ENCODE peak calls at places on chromosome 22, in seven cellular contexts. P is glutamatergic neuron; V is fibroblast of mammary gland; L is PC-3; O is CD8-positive, alpha-beta T cell; M is left ventricle myocardium inferior; I is body of pancreas. E is an unnamed sample.
A peak's percentile ranks its signal among the peaks of the same experiment; 100 is the strongest.

GRCh38 chr22:38830026-38830844 is 13.6 kb downstream of the NPTXR start:
- DNase-seq in P (peak; percentile 8), V (no peak), L (no peak), O (no peak), M (no peak), I (no peak), E (no peak)

GRCh38 chr22:30238136-30238535 is 8.4 kb downstream of the LIF start:
- DNase-seq in P (no peak), V (no peak), L (no peak), O (no peak), M (no peak), I (no peak), E (no peak)

GRCh38 chr22:43197271-43197941 is 10.5 kb upstream of the TTLL12 start:
- DNase-seq in P (no peak), V (no peak), L (no peak), O (no peak), M (no peak), I (no peak), E (no peak)

GRCh38 chr22:47001288-47001687 is 238.8 kb downstream of the TBC1D22A start:
- DNase-seq in P (no peak), V (no peak), L (no peak), O (no peak), M (no peak), I (no peak), E (no peak)

GRCh38 chr22:32622004-32622761 is 147.6 kb downstream of the FBXO7 start:
- DNase-seq in P (no peak), V (peak; percentile 67), L (no peak), O (no peak), M (peak; percentile 62), I (peak; percentile 43), E (no peak)

GRCh38 chr22:31337178-31337577 is 9.0 kb downstream of the PATZ1 start:
- DNase-seq in P (no peak), V (peak; percentile 22), L (peak; percentile 51), O (no peak), M (no peak), I (no peak), E (peak; percentile 44)

GRCh38 chr22:32562396-32562795 is 87.8 kb downstream of the FBXO7 start:
- DNase-seq in P (no peak), V (no peak), L (no peak), O (no peak), M (no peak), I (no peak), E (no peak)

GRCh38 chr22:38973289-38974169 is 8.6 kb upstream of the APOBEC3B start:
- DNase-seq in P (peak; percentile 69), V (peak; percentile 8), L (peak; percentile 55), O (peak; percentile 72), M (no peak), I (peak; percentile 62), E (peak; percentile 64)

GRCh38 chr22:30701872-30702271 is 7.2 kb downstream of the OSBP2 start:
- DNase-seq in P (no peak), V (peak; percentile 35), L (peak; percentile 57), O (no peak), M (no peak), I (no peak), E (no peak)

GRCh38 chr22:48212727-48213126 is 1450.3 kb downstream of the TBC1D22A start:
- DNase-seq in P (no peak), V (no peak), L (no peak), O (no peak), M (no peak), I (no peak), E (no peak)

GRCh38 chr22:42863349-42863911 is 6.4 kb upstream of the ARFGAP3 start:
- DNase-seq in P (no peak), V (peak; percentile 90), L (peak; percentile 72), O (no peak), M (no peak), I (no peak), E (no peak)

GRCh38 chr22:21075516-21076138 is 29.9 kb downstream of the LRRC74B start:
- DNase-seq in P (no peak), V (no peak), L (no peak), O (no peak), M (no peak), I (no peak), E (no peak)

GRCh38 chr22:38180841-38181452 is 683 bp downstream of the PLA2G6 start:
- DNase-seq in P (no peak), V (no peak), L (peak; percentile 56), O (peak; percentile 62), M (peak; percentile 44), I (peak; percentile 37), E (peak; percentile 59)

GRCh38 chr22:19879248-19879575 is 24.5 kb upstream of the GNB1L start:
- DNase-seq in P (peak; percentile 12), V (no peak), L (no peak), O (no peak), M (peak; percentile 6), I (no peak), E (no peak)

GRCh38 chr22:32720924-32721323 is 80.6 kb upstream of the TIMP3 start:
- DNase-seq in P (no peak), V (peak; percentile 94), L (no peak), O (no peak), M (no peak), I (no peak), E (no peak)

GRCh38 chr22:39477542-39477941 is 20.7 kb downstream of the MGAT3 start:
- DNase-seq in P (no peak), V (no peak), L (no peak), O (no peak), M (no peak), I (no peak), E (no peak)

GRCh38 chr22:19878461-19879247 is 24.0 kb upstream of the GNB1L start:
- DNase-seq in P (peak; percentile 14), V (peak; percentile 58), L (no peak), O (no peak), M (no peak), I (no peak), E (no peak)

GRCh38 chr22:40426671-40427070 is 56.3 kb downstream of the SGSM3 start:
- DNase-seq in P (no peak), V (peak; percentile 63), L (no peak), O (no peak), M (no peak), I (peak; percentile 55), E (no peak)

GRCh38 chr22:31753005-31753633 is 700 bp upstream of the DEPDC5 start:
- DNase-seq in P (peak; percentile 76), V (no peak), L (peak; percentile 5), O (peak; percentile 53), M (peak; percentile 37), I (peak; percentile 42), E (peak; percentile 31)

GRCh38 chr22:46687045-46687444 is 51.0 kb downstream of the CERK start:
- DNase-seq in P (no peak), V (no peak), L (no peak), O (no peak), M (no peak), I (no peak), E (no peak)

GRCh38 chr22:17370036-17370765 is 941 bp downstream of the CECR2 start:
- DNase-seq in P (peak; percentile 67), V (no peak), L (no peak), O (no peak), M (peak; percentile 37), I (no peak), E (no peak)

GRCh38 chr22:19713650-19714319 is 518 bp upstream of the SEPTIN5 start:
- DNase-seq in P (peak; percentile 63), V (no peak), L (no peak), O (no peak), M (peak; percentile 12), I (no peak), E (no peak)

GRCh38 chr22:42299586-42300285 is 29.3 kb upstream of the TCF20 start:
- DNase-seq in P (no peak), V (no peak), L (no peak), O (peak; percentile 75), M (peak; percentile 48), I (peak; percentile 20), E (peak; percentile 34)

GRCh38 chr22:23218867-23219251 is 38.5 kb downstream of the BCR start:
- DNase-seq in P (peak; percentile 78), V (no peak), L (no peak), O (no peak), M (peak; percentile 58), I (peak; percentile 62), E (peak; percentile 67)
- TF ChIP-seq CTCF in P (no peak), V (no peak), L (no peak), O (no peak), M (no peak), I (no peak), E (no peak)

GRCh38 chr22:44701187-44701586 is 817 bp upstream of the PRR5 start:
- DNase-seq in P (no peak), V (no peak), L (no peak), O (no peak), M (no peak), I (no peak), E (no peak)

GRCh38 chr22:44701824-44702478 is at the start of gene PRR5:
- DNase-seq in P (peak; percentile 73), V (peak; percentile 74), L (peak; percentile 40), O (peak; percentile 89), M (peak; percentile 74), I (peak; percentile 85), E (peak; percentile 87)

GRCh38 chr22:44704159-44705021 is 2.4 kb downstream of the PRR5 start:
- DNase-seq in P (no peak), V (no peak), L (no peak), O (no peak), M (no peak), I (no peak), E (no peak)

GRCh38 chr22:44703269-44703870 is 1.4 kb downstream of the PRR5 start:
- DNase-seq in P (no peak), V (no peak), L (no peak), O (no peak), M (no peak), I (no peak), E (no peak)

DNA sequence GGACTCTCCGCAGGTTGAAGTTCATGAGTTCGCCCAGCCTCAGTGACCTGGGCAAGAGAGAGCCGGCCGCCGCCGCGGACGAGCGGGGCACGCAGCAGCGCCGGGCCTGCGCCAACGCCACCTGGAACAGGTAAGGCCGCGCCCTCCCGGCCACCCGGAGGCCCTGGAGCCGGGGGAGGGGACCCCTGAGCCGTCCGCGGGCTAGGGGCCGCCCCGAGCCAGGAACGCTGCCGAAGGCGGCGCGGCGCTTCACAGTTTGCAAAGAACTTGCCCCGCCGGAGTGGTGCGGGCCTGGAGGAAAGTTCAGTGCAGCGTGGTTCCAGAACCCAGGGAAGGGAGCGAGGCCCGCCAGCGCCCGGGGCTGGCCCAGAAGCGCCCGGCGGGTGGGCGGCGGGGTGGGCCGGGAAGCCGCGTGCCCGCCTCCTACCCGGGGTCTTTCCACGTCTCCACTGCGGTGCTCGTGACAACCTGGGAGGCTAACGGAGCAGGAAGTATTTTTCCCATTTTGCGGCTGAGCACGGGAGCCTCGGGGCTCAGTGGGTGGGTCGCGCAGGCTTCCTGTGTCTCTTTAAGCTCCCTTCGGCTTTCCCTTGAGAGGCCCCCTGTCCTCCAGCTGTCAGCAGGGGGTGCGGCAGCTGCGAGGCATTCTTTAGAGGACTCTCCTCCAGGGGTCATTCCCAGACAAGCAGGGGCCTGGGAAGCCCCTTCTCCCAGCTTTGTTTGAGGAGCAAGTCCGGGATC is 645 bp downstream of the PRR5 start:
- DNase-seq in P (peak; percentile 40), V (no peak), L (peak; percentile 15), O (no peak), M (no peak), I (peak; percentile 43), E (peak; percentile 40)
- TF ChIP-seq CTCF in P (no peak), V (no peak), L (no peak), O (no peak), M (no peak), I (no peak), E (no peak)

GRCh38 chr22:49429066-49429465 is 398.6 kb downstream of the BRD1 start:
- DNase-seq in P (no peak), V (no peak), L (no peak), O (peak; percentile 2), M (no peak), I (no peak), E (no peak)
- TF ChIP-seq CTCF in P (no peak), V (no peak), L (no peak), O (no peak), M (no peak), I (no peak), E (no peak)

GRCh38 chr22:36323182-36323854 is 64.4 kb downstream of the MYH9 start:
- DNase-seq in P (no peak), V (peak; percentile 74), L (no peak), O (no peak), M (peak; percentile 73), I (peak; percentile 62), E (peak; percentile 73)
- TF ChIP-seq CTCF in P (no peak), V (no peak), L (no peak), O (no peak), M (peak; percentile 26), I (no peak), E (no peak)